ENCODE peak calls at places on chromosomes 4 and X, in nine cellular contexts. X is MM.1S, T is H9, F is neural progenitor cell, C is endothelial cell of umbilical vein, A is OCI-LY7, P is Karpas-422, L is mammary epithelial cell, G is hepatocyte. H is an unnamed sample. For H3K4me1, the result is how much of the 10 kb centered on the place peaks cover.

GRCh38 chr4:138977525-138977924 is 38.1 kb upstream of the NOCT start:
- DNase-seq in X (no peak), T (peak), F (no peak), C (peak), A (peak), P (peak), L (no peak), G (no peak), H (no peak)

GRCh38 chrX:54427837-54428424 is 12.3 kb upstream of the TSR2 start:
- DNase-seq in X (peak), T (no peak), F (no peak), C (no peak), A (no peak), P (no peak), L (no peak), G (no peak), H (no peak)

GRCh38 chr4:139175647-139176298 is 1.2 kb downstream of the ELF2 start:
- DNase-seq in X (no peak), T (no peak), F (peak), C (no peak), A (no peak), P (no peak), L (no peak), G (no peak), H (no peak)

GRCh38 chrX:54044877-54045328 is 630 bp upstream of the PHF8 start:
- DNase-seq in X (no peak), T (no peak), F (no peak), C (no peak), A (no peak), P (no peak), L (no peak), G (no peak), H (no peak)

GRCh38 chrX:95536661-95537060 is 1148.0 kb upstream of the DIAPH2 start:
- DNase-seq in X (no peak), T (no peak), F (no peak), C (no peak), A (no peak), P (no peak), L (no peak), G (no peak), H (no peak)

GRCh38 chr4:74386159-74386558 is 21.2 kb downstream of the EREG start:
- DNase-seq in X (no peak), T (no peak), F (no peak), C (no peak), A (no peak), P (no peak), L (no peak), G (no peak), H (no peak)

GRCh38 chrX:16826207-16826606 is 39.9 kb downstream of the TXLNG start:
- DNase-seq in X (peak), T (no peak), F (peak), C (peak), A (peak), P (peak), L (peak), G (peak), H (peak)

GRCh38 chrX:119041175-119041574 is 31.6 kb upstream of the CT47C1 start:
- DNase-seq in X (no peak), T (no peak), F (no peak), C (peak), A (no peak), P (no peak), L (peak), G (peak), H (peak)

GRCh38 chr4:3868146-3868840 is 102.1 kb downstream of the ADRA2C start:
- DNase-seq in X (peak), T (peak), F (peak), C (no peak), A (no peak), P (peak), L (no peak), G (peak), H (peak)

GRCh38 chr4:57187241-57187640 is 77.1 kb upstream of the IGFBP7 start:
- DNase-seq in X (no peak), T (no peak), F (no peak), C (no peak), A (no peak), P (no peak), L (peak), G (no peak), H (no peak)

GRCh38 chr4:73348185-73348584 is 55.9 kb upstream of the ALB start:
- DNase-seq in X (no peak), T (no peak), F (no peak), C (no peak), A (no peak), P (no peak), L (no peak), G (no peak), H (no peak)

GRCh38 chr4:107034091-107034698 is 1.9 kb downstream of the DKK2 start:
- DNase-seq in X (no peak), T (peak), F (peak), C (peak), A (no peak), P (no peak), L (no peak), G (peak), H (peak)

GRCh38 chrX:110317079-110317819 is 636 bp downstream of the AMMECR1 start:
- DNase-seq in X (peak), T (no peak), F (peak), C (peak), A (peak), P (peak), L (no peak), G (peak), H (no peak)

GRCh38 chrX:74422029-74422352 is 698 bp downstream of the SLC16A2 start:
- DNase-seq in X (no peak), T (no peak), F (no peak), C (no peak), A (no peak), P (no peak), L (no peak), G (no peak), H (no peak)

GRCh38 chr4:86895692-86896488 is 3.7 kb upstream of the C4orf36 start:
- DNase-seq in X (peak), T (no peak), F (peak), C (peak), A (peak), P (peak), L (peak), G (peak), H (peak)

GRCh38 chr4:94668724-94669123 is 89.0 kb upstream of the BMPR1B start:
- DNase-seq in X (no peak), T (no peak), F (no peak), C (no peak), A (no peak), P (no peak), L (no peak), G (no peak), H (no peak)

GRCh38 chr4:83527671-83528070 is 8.2 kb upstream of the GPAT3 start:
- DNase-seq in X (no peak), T (no peak), F (no peak), C (no peak), A (no peak), P (no peak), L (no peak), G (no peak), H (no peak)

GRCh38 chr4:168162604-168163003 is 70.3 kb downstream of the ANXA10 start:
- DNase-seq in X (no peak), T (no peak), F (no peak), C (no peak), A (no peak), P (no peak), L (peak), G (peak), H (peak)

GRCh38 chr4:121375262-121375661 is 5.6 kb downstream of the QRFPR start:
- DNase-seq in X (no peak), T (no peak), F (no peak), C (no peak), A (no peak), P (no peak), L (peak), G (peak), H (peak)

GRCh38 chr4:26830701-26831100 is 29.9 kb upstream of the STIM2 start:
- DNase-seq in X (no peak), T (no peak), F (no peak), C (no peak), A (peak), P (peak), L (no peak), G (no peak), H (no peak)
- H3K4me1 ChIP-seq in X (under half), T (under half), F (under half), C (under half), A (half or more), P (half or more), L (under half), G (under half), H (under half)

DNA sequence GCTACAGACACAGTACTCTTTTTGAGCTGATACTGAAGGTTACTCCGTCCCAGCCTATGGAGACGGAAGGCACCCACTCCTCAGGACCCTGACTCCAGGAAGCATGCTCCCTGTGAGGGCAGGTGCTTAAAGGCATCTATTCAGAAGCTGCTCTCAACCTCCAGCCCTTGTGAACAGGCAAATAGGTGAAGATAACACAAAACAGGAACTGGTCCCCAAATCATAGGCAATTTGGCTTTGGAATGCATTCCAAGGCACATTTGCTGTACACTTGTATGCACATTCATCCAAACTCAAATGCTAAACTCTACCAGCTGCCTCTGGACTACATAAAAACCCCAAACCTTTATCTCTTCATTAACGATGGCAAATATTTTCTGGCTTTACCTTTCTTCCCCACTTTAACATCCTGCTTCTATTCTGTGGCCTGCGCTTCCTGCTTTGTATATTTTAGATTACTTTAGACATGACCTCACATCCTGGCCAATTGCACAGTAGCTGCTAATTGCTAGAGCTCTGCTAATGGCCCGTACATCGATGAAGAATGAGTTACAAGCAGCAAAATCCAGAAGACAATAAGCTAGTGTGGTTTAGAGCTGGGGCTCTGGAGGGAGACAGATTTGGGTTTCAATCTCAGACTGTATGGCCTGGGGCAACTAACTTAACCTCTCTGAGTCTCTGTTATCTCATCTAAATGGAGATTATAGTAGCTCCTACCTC is 3.2 kb downstream of the SEL1L3 start:
- DNase-seq in X (peak), T (no peak), F (no peak), C (peak), A (peak), P (peak), L (no peak), G (no peak), H (peak)
- H2AFZ ChIP-seq in X (no peak), T (no peak), F (no peak), C (peak), A (no peak), P (no peak), L (no peak), G (no peak), H (no peak)

GRCh38 chrX:11085305-11085704 is 25.8 kb upstream of the HCCS start:
- DNase-seq in X (no peak), T (no peak), F (no peak), C (no peak), A (no peak), P (no peak), L (no peak), G (no peak), H (no peak)

GRCh38 chrX:11089802-11090201 is 21.3 kb upstream of the HCCS start:
- DNase-seq in X (no peak), T (no peak), F (no peak), C (no peak), A (no peak), P (no peak), L (no peak), G (no peak), H (no peak)
- H3K4me1 ChIP-seq in X (under half), T (under half), F (under half), C (under half), A (under half), P (under half), L (under half), G (under half), H (under half)

GRCh38 chr4:27096142-27096824 is 235.6 kb downstream of the STIM2 start:
- DNase-seq in X (no peak), T (no peak), F (no peak), C (no peak), A (no peak), P (peak), L (no peak), G (no peak), H (no peak)
- H2AFZ ChIP-seq in X (no peak), T (no peak), F (peak), C (no peak), A (no peak), P (no peak), L (no peak), G (no peak), H (no peak)

GRCh38 chrX:12319012-12319519 is 180.8 kb downstream of the FRMPD4 start:
- DNase-seq in X (no peak), T (no peak), F (peak), C (no peak), A (no peak), P (no peak), L (peak), G (no peak), H (no peak)
- H3K4me1 ChIP-seq in X (under half), T (under half), F (under half), C (under half), A (under half), P (under half), L (under half), G (under half), H (under half)

DNA sequence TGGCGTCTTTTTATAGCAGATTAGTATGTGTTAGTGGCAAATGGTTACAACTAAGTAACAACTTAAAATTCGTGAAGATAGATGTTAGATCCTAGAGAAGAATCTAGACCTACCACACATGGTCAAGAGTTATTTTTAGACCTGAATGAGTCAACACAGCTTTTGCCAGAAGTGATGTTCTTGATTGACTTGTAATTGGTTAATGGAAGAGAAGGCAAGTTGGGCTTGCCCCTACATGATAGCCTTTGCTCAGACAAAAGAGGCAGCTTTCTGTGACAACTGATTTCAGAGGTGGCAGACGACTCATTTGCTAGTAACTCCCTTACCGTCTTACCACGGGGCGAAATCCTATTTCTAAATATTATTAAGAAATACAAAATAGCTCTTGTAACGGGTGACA is 4.9 kb downstream of the CPE start:
- DNase-seq in X (no peak), T (no peak), F (peak), C (no peak), A (no peak), P (no peak), L (peak), G (no peak), H (peak)
- H2AFZ ChIP-seq in X (no peak), T (no peak), F (no peak), C (no peak), A (no peak), P (no peak), L (no peak), G (no peak), H (no peak)

DNA sequence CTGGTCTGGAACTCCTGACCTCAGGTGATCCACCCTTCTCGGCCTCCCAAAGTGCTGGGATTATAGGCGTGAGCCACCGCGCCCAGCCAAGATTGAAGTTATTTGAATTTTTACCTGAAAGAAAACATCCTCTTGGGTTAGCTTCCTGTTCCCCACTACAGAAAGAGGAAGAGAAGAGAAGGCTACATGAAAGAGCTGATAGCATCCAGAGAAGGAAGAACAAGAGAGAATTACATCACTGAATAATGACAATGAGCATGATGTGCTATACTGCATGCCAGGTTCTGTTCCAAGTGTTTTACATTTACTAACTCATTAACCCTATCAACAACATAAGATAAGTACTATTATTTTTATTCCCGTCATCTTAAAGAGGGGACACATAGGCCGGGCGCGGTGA is 11.5 kb upstream of the TBC1D1 start:
- DNase-seq in X (no peak), T (no peak), F (no peak), C (no peak), A (peak), P (no peak), L (no peak), G (no peak), H (no peak)
- H3K4me1 ChIP-seq in X (under half), T (under half), F (under half), C (under half), A (under half), P (under half), L (under half), G (under half), H (under half)

GRCh38 chr4:41050840-41051775 is 163.2 kb downstream of the APBB2 start:
- DNase-seq in X (no peak), T (no peak), F (no peak), C (peak), A (no peak), P (no peak), L (no peak), G (no peak), H (no peak)
- H2AFZ ChIP-seq in X (no peak), T (no peak), F (no peak), C (no peak), A (no peak), P (no peak), L (no peak), G (no peak), H (no peak)

H was measured in fibroblast of lung.